ENCODE peak calls at places on chromosomes 13 and 19, in ten cellular contexts. I is uterus; G is fibroblast of lung; L is left ventricle myocardium inferior; H is CD8-positive, alpha-beta T cell; C is H9; T is colonic mucosa; U is ascending aorta; Q is Peyer's patch; R is left lung. Z is an unnamed sample. For H3K4me1 and H3K27me3, the result is how much of the 10 kb centered on the place peaks cover.

GRCh38 chr13:106153876-106154275 is 381.6 kb downstream of the EFNB2 start:
- DNase-seq in I (no peak), G (no peak), L (no peak), H (no peak), C (no peak), T (no peak), U (no peak), Q (no peak), R (no peak), Z (no peak)

GRCh38 chr13:67048084-67048792 is 181.9 kb downstream of the PCDH9 start:
- DNase-seq in I (no peak), G (peak), L (no peak), H (no peak), C (no peak), T (no peak), U (no peak), Q (no peak), R (no peak), Z (no peak)

GRCh38 chr19:13784731-13785452 is 10.4 kb upstream of the ZSWIM4 start:
- DNase-seq in I (peak), G (peak), L (peak), H (peak), C (peak), T (peak), U (peak), Q (peak), R (peak), Z (peak)

GRCh38 chr19:47490847-47491246 is 6.8 kb upstream of the KPTN start:
- DNase-seq in I (no peak), G (no peak), L (no peak), H (no peak), C (no peak), T (no peak), U (no peak), Q (no peak), R (peak), Z (no peak)

GRCh38 chr13:51453959-51454703 is 1.3 kb upstream of the INTS6 start:
- DNase-seq in I (peak), G (no peak), L (peak), H (peak), C (no peak), T (peak), U (peak), Q (peak), R (no peak), Z (peak)

GRCh38 chr13:93169980-93170379 is 56.6 kb upstream of the GPC6 start:
- DNase-seq in I (no peak), G (peak), L (no peak), H (no peak), C (no peak), T (no peak), U (no peak), Q (no peak), R (no peak), Z (no peak)

GRCh38 chr19:29624489-29625210 is 18.6 kb downstream of the POP4 start:
- DNase-seq in I (no peak), G (no peak), L (no peak), H (no peak), C (no peak), T (no peak), U (no peak), Q (no peak), R (no peak), Z (peak)

GRCh38 chr19:588093-588742 is 1.5 kb upstream of the HCN2 start:
- DNase-seq in I (no peak), G (peak), L (peak), H (no peak), C (peak), T (peak), U (no peak), Q (peak), R (peak), Z (peak)

GRCh38 chr19:30263719-30264440 is 108.3 kb upstream of the ZNF536 start:
- DNase-seq in I (no peak), G (no peak), L (no peak), H (no peak), C (no peak), T (no peak), U (no peak), Q (no peak), R (no peak), Z (no peak)

GRCh38 chr13:95556981-95557380 is 4.5 kb downstream of the CLDN10 start:
- DNase-seq in I (no peak), G (no peak), L (no peak), H (no peak), C (no peak), T (no peak), U (no peak), Q (no peak), R (no peak), Z (no peak)

GRCh38 chr13:21696865-21697448 is 26.1 kb downstream of the FGF9 start:
- DNase-seq in I (no peak), G (no peak), L (no peak), H (no peak), C (no peak), T (no peak), U (no peak), Q (no peak), R (no peak), Z (no peak)

DNA sequence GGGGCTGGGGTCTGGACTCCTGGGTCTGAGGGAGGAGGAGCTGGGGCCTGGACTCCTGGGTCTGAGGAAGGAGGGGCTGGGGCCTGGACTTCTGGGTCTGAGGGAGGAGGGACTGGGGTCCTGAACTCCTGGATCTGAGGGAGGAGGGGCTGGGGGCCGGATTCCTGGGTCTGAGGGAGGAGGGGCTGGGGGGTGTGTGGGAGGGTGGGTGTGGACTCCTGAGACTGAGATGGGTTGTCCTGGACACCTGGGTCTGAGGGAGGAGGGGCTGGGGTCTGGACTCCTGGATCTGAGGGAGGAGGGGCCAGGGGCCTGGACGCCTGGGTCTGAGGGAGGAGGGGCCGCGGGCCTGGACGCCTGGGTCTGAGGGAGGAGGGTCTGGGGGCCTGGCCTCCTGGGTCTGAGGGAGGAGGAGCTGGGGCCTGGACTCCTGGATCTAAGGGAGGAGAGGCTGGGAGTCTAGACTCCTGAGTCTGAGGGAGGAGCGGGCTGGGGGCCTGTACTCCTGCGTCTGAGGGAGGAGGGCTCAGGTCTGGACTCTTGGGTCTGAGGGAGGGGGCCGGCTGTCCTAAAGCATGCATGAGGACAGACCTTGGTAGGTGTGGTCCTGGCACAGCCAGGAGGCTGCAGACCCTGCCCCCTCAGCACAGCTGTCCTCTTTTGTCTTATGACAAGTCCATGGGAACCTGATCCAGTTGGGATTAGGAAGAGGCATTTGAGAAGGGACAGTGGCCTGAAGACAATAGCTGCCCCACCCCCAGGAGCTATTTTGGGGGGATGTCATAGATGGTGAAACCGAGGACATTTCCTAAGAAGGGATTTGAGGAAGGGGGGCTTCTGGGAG is 1.4 kb downstream of the TNNT1 start:
- DNase-seq in I (no peak), G (no peak), L (no peak), H (no peak), C (peak), T (no peak), U (no peak), Q (no peak), R (no peak), Z (peak)
- H3K4me1 ChIP-seq in I (under half), G (under half), L (under half), H (under half), C (under half), T (under half), U (under half), Q (under half), R (under half), Z (under half)

GRCh38 chr13:31100721-31101120 is 61.0 kb downstream of the HSPH1 start:
- DNase-seq in I (no peak), G (no peak), L (no peak), H (no peak), C (no peak), T (no peak), U (peak), Q (no peak), R (no peak), Z (peak)
- H3K27me3 ChIP-seq in I (under half), G (under half), L (under half), H (under half), C (under half), T (under half), U (under half), Q (under half), R (under half), Z (under half)

GRCh38 chr13:102122147-102122546 is 279.7 kb downstream of the FGF14 start:
- DNase-seq in I (no peak), G (no peak), L (no peak), H (no peak), C (no peak), T (no peak), U (no peak), Q (no peak), R (no peak), Z (no peak)
- TF ChIP-seq CTCF in I (no peak), G (no peak), L (no peak), H (no peak), C (no peak), T (no peak), U (no peak), Q (no peak), R (no peak), Z (no peak)

GRCh38 chr19:5123646-5124045 is 154.7 kb downstream of the KDM4B start:
- DNase-seq in I (no peak), G (no peak), L (no peak), H (no peak), C (peak), T (no peak), U (no peak), Q (no peak), R (no peak), Z (peak)

GRCh38 chr19:5125797-5126497 is 157.0 kb downstream of the KDM4B start:
- DNase-seq in I (no peak), G (no peak), L (no peak), H (no peak), C (peak), T (no peak), U (no peak), Q (no peak), R (no peak), Z (peak)

GRCh38 chr19:5122671-5123409 is 153.9 kb downstream of the KDM4B start:
- DNase-seq in I (no peak), G (no peak), L (no peak), H (no peak), C (no peak), T (no peak), U (no peak), Q (no peak), R (no peak), Z (no peak)

GRCh38 chr19:5125376-5125775 is 156.5 kb downstream of the KDM4B start:
- DNase-seq in I (no peak), G (no peak), L (no peak), H (no peak), C (no peak), T (no peak), U (no peak), Q (no peak), R (no peak), Z (no peak)

GRCh38 chr19:5124111-5124855 is 155.4 kb downstream of the KDM4B start:
- DNase-seq in I (no peak), G (no peak), L (no peak), H (no peak), C (no peak), T (no peak), U (no peak), Q (no peak), R (no peak), Z (no peak)
- H3K4me1 ChIP-seq in I (under half), G (under half), L (under half), H (under half), C (under half), T (under half), U (under half), Q (under half), R (under half), Z (under half)

GRCh38 chr19:53909471-53910169 is 542 bp downstream of the CACNG7 start:
- DNase-seq in I (no peak), G (no peak), L (no peak), H (no peak), C (no peak), T (no peak), U (no peak), Q (no peak), R (no peak), Z (peak)
- H3K27me3 ChIP-seq in I (under half), G (under half), L (half or more), H (under half), C (under half), T (under half), U (under half), Q (under half), R (under half), Z (half or more)

DNA sequence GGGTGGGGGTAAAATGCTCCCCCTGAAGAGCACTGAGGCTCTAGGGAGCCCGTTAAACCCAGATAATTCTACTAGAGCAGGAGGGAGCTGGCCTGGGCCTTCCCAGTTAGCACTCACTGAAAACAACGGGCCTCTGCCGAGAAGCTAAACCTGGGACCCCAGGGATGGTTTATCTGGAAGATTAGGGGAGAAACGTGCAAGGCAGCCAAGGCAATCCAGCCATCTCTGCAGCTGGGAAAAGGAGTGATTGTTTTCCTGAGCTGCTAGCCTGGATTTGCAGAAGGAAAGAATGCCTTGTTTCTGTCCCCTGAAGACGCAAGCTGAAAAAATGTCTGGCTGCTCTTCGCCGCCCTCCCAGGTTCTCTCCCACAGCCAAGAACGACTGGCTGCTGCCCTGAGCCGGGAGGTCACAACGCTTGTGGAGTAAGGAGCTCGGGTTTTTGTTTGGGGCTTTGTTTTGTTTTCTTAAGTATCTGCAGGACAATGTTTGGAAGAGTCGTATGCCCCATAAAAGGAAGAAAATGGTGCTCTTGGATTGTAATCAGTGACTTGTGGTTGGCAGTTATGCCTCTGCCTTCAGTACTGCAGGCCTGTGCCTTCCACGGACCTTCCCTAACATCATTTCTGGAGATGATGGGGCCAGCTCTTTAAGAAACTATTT is 31.5 kb downstream of the COL4A2 start:
- DNase-seq in I (peak), G (peak), L (peak), H (no peak), C (no peak), T (no peak), U (peak), Q (no peak), R (no peak), Z (no peak)
- TF ChIP-seq CTCF in I (no peak), G (no peak), L (no peak), H (no peak), C (no peak), T (no peak), U (no peak), Q (no peak), R (no peak), Z (no peak)

DNA sequence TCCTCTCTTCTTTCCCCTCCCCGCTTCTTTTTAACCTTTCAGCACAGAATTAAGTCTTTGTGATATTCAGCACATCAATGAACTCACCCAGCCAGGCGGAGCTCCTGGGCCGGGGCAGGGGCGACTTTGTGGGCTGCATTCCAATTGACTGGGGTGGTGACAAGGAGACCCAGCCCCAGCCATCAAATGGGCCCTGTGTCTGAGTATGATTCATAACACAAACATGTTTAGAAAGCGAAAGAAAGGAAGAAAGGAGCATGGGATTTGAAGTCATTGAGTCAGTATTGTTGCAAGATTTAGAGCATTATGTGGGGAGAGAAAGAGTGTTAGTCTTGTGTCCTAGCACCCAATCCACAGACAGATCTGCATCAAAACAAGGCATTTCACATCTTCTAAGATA is 185.3 kb downstream of the LHFPL6 start:
- DNase-seq in I (no peak), G (peak), L (no peak), H (no peak), C (peak), T (no peak), U (no peak), Q (no peak), R (no peak), Z (peak)
- H3K4me1 ChIP-seq in I (under half), G (under half), L (half or more), H (under half), C (under half), T (under half), U (under half), Q (under half), R (under half), Z (under half)

GRCh38 chr19:39084732-39085080 is 538 bp downstream of the ACP7 start:
- DNase-seq in I (no peak), G (no peak), L (no peak), H (no peak), C (no peak), T (no peak), U (no peak), Q (no peak), R (no peak), Z (no peak)

GRCh38 chr19:39083983-39084731 is at the start of gene ACP7:
- DNase-seq in I (no peak), G (no peak), L (no peak), H (no peak), C (no peak), T (no peak), U (no peak), Q (no peak), R (peak), Z (peak)

GRCh38 chr19:39082167-39082566 is 2.0 kb upstream of the ACP7 start:
- DNase-seq in I (no peak), G (no peak), L (no peak), H (no peak), C (no peak), T (no peak), U (no peak), Q (no peak), R (no peak), Z (no peak)

GRCh38 chr19:39082745-39083598 is 1.2 kb upstream of the ACP7 start:
- DNase-seq in I (no peak), G (no peak), L (no peak), H (no peak), C (no peak), T (no peak), U (no peak), Q (no peak), R (no peak), Z (no peak)

GRCh38 chr19:39083599-39083982 is 577 bp upstream of the ACP7 start:
- DNase-seq in I (no peak), G (peak), L (no peak), H (no peak), C (no peak), T (no peak), U (no peak), Q (no peak), R (no peak), Z (peak)
- H3K27me3 ChIP-seq in I (under half), G (under half), L (half or more), H (under half), C (under half), T (under half), U (under half), Q (under half), R (under half), Z (half or more)

GRCh38 chr13:33069365-33069764 is 53.1 kb downstream of the KL start:
- DNase-seq in I (no peak), G (peak), L (no peak), H (no peak), C (no peak), T (peak), U (no peak), Q (no peak), R (no peak), Z (no peak)
- TF ChIP-seq CTCF in I (no peak), G (no peak), L (peak), H (no peak), C (peak), T (peak), U (peak), Q (peak), R (peak), Z (peak)

DNA sequence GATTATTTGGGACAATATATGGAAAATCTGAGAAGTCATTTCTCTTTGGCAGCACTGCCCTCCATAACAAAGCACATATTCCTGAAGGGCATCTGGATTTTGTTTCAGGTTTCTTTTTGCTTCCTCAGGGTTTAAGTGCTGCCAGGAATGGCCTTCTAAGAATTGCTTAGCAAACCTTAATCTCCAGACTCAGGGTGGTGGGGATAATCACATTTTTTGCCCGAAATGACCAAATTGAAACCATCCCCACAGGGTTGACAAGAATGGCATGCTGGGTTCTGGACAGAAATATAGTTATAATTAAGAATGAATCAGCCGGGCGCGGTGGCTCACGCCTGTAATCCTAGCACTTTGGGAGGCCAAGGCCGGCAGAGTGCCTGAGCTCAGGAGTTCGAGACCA is 6.4 kb upstream of the CDADC1 start:
- DNase-seq in I (no peak), G (no peak), L (no peak), H (no peak), C (no peak), T (no peak), U (no peak), Q (no peak), R (no peak), Z (no peak)
- H3K4me1 ChIP-seq in I (under half), G (under half), L (under half), H (under half), C (under half), T (under half), U (under half), Q (under half), R (under half), Z (under half)